ENCODE peak calls at places on chromosome 21, in seven cellular contexts. H is NCI-H510A treated with DMSO at 0.1 percent for 48 hours, M is astrocyte of the spinal cord, Z is colonic mucosa, X is uterus, E is T-cell, N is DMS153. Q is an unnamed sample.

GRCh38 chr21:30391615-30392014 is 4.2 kb upstream of the KRTAP13-1 start:
- DNase-seq in H (no peak), M (no peak), Z (no peak), X (no peak), E (no peak), N (no peak), Q (no peak)

GRCh38 chr21:44914176-44914874 is 6.4 kb downstream of the ITGB2 start:
- DNase-seq in H (no peak), M (no peak), Z (no peak), X (no peak), E (peak; percentile 44), N (no peak), Q (no peak)

GRCh38 chr21:37380349-37381323 is 14.1 kb downstream of the DYRK1A start:
- DNase-seq in H (peak; percentile 38), M (no peak), Z (peak; percentile 34), X (no peak), E (no peak), N (no peak), Q (no peak)

GRCh38 chr21:45699966-45700365 is 56.4 kb downstream of the PCBP3 start:
- DNase-seq in H (no peak), M (no peak), Z (no peak), X (no peak), E (no peak), N (no peak), Q (no peak)

GRCh38 chr21:33703750-33704606 is 61.7 kb downstream of the ITSN1 start:
- DNase-seq in H (no peak), M (no peak), Z (no peak), X (no peak), E (no peak), N (no peak), Q (no peak)

GRCh38 chr21:45430521-45431501 is 25.8 kb downstream of the COL18A1 start:
- DNase-seq in H (no peak), M (peak; percentile 45), Z (no peak), X (no peak), E (no peak), N (no peak), Q (no peak)

GRCh38 chr21:25895565-25896205 is 160.9 kb downstream of the GABPA start:
- DNase-seq in H (peak; percentile 27), M (peak; percentile 36), Z (no peak), X (no peak), E (no peak), N (no peak), Q (no peak)

GRCh38 chr21:34880401-34880800 is 168.7 kb downstream of the RUNX1 start:
- DNase-seq in H (no peak), M (no peak), Z (no peak), X (no peak), E (no peak), N (no peak), Q (no peak)

GRCh38 chr21:29671728-29672127 is 268.1 kb downstream of the GRIK1 start:
- DNase-seq in H (no peak), M (no peak), Z (no peak), X (no peak), E (no peak), N (no peak), Q (no peak)

GRCh38 chr21:45299026-45299863 is 11.6 kb upstream of the POFUT2 start:
- DNase-seq in H (no peak), M (no peak), Z (no peak), X (peak; percentile 13), E (no peak), N (no peak), Q (no peak)

GRCh38 chr21:46078322-46078981 is 19.5 kb upstream of the COL6A2 start:
- DNase-seq in H (no peak), M (peak; percentile 63), Z (no peak), X (peak; percentile 24), E (no peak), N (no peak), Q (no peak)

GRCh38 chr21:39763282-39763970 is 18.4 kb downstream of the IGSF5 start:
- DNase-seq in H (no peak), M (peak; percentile 48), Z (no peak), X (no peak), E (no peak), N (no peak), Q (no peak)

GRCh38 chr21:45515241-45516061 is 26.8 kb downstream of the SLC19A1 start:
- DNase-seq in H (no peak), M (no peak), Z (no peak), X (no peak), E (no peak), N (no peak), Q (no peak)

GRCh38 chr21:45332981-45333582 is 45.4 kb upstream of the POFUT2 start:
- DNase-seq in H (no peak), M (no peak), Z (no peak), X (no peak), E (no peak), N (no peak), Q (no peak)

GRCh38 chr21:42393443-42393950 is 2.4 kb downstream of the TMPRSS3 start:
- DNase-seq in H (no peak), M (no peak), Z (no peak), X (no peak), E (no peak), N (no peak), Q (no peak)

GRCh38 chr21:42142598-42142997 is 71.5 kb downstream of the UMODL1 start:
- DNase-seq in H (no peak), M (no peak), Z (no peak), X (no peak), E (no peak), N (no peak), Q (no peak)

GRCh38 chr21:33238146-33238545 is 8.4 kb downstream of the IFNAR2 start:
- DNase-seq in H (no peak), M (no peak), Z (no peak), X (no peak), E (no peak), N (no peak), Q (no peak)

GRCh38 chr21:37039434-37040075 is 33.1 kb downstream of the RIPPLY3 start:
- DNase-seq in H (no peak), M (no peak), Z (no peak), X (no peak), E (no peak), N (no peak), Q (no peak)

GRCh38 chr21:33380483-33380998 is 22.7 kb upstream of the IFNGR2 start:
- DNase-seq in H (peak; percentile 11), M (peak; percentile 91), Z (peak; percentile 89), X (peak; percentile 89), E (peak; percentile 65), N (peak; percentile 70), Q (peak; percentile 55)

GRCh38 chr21:43362928-43363314 is 64.0 kb downstream of the SIK1 start:
- DNase-seq in H (no peak), M (peak; percentile 20), Z (no peak), X (no peak), E (no peak), N (no peak), Q (no peak)

GRCh38 chr21:20856926-20857325 is 141.3 kb upstream of the NCAM2 start:
- DNase-seq in H (peak; percentile 96), M (no peak), Z (no peak), X (no peak), E (no peak), N (peak; percentile 98), Q (no peak)

GRCh38 chr21:45994738-45995685 is 13.4 kb downstream of the COL6A1 start:
- DNase-seq in H (no peak), M (no peak), Z (peak; percentile 14), X (peak; percentile 21), E (no peak), N (no peak), Q (no peak)

GRCh38 chr21:10639123-10639522 is 117.7 kb downstream of the TPTE start:
- DNase-seq in H (no peak), M (no peak), Z (no peak), X (no peak), E (no peak), N (no peak), Q (no peak)

GRCh38 chr21:44697811-44698734 is 1.1 kb downstream of the KRTAP10-12 start:
- DNase-seq in H (no peak), M (peak; percentile 5), Z (peak; percentile 10), X (no peak), E (no peak), N (no peak), Q (no peak)

GRCh38 chr21:35438643-35439404 is 389.7 kb upstream of the RUNX1 start:
- DNase-seq in H (no peak), M (no peak), Z (peak; percentile 44), X (no peak), E (no peak), N (peak; percentile 10), Q (no peak)

GRCh38 chr21:46084709-46085108 is 13.2 kb upstream of the COL6A2 start:
- DNase-seq in H (no peak), M (no peak), Z (no peak), X (peak; percentile 14), E (no peak), N (no peak), Q (no peak)

GRCh38 chr21:46064870-46065214 is 33.1 kb upstream of the COL6A2 start:
- DNase-seq in H (no peak), M (no peak), Z (no peak), X (peak; percentile 36), E (no peak), N (no peak), Q (no peak)

GRCh38 chr21:35792569-35792968 is 267.8 kb downstream of the SETD4 start:
- DNase-seq in H (no peak), M (no peak), Z (no peak), X (no peak), E (no peak), N (no peak), Q (no peak)

GRCh38 chr21:29221259-29221744 is 77.4 kb upstream of the BACH1 start:
- DNase-seq in H (no peak), M (peak; percentile 96), Z (no peak), X (no peak), E (no peak), N (no peak), Q (no peak)

GRCh38 chr21:35190201-35190701 is 141.1 kb upstream of the RUNX1 start:
- DNase-seq in H (no peak), M (peak; percentile 66), Z (no peak), X (no peak), E (no peak), N (no peak), Q (no peak)

GRCh38 chr21:29704719-29705118 is 235.1 kb downstream of the GRIK1 start:
- DNase-seq in H (no peak), M (peak; percentile 1), Z (no peak), X (no peak), E (no peak), N (no peak), Q (no peak)

GRCh38 chr21:35481005-35481404 is 431.9 kb upstream of the RUNX1 start:
- DNase-seq in H (no peak), M (no peak), Z (no peak), X (no peak), E (no peak), N (no peak), Q (no peak)